ENCODE peak calls at places on chromosomes 11 and 22, in nine cellular contexts. One of them, this sample, is unnamed.

GRCh38 chr22:47806894-47807293 is 1044.4 kb downstream of the TBC1D22A start:
- DNase-seq in fibroblast of lung: no peak
- DNase-seq in HCT116: no peak
- DNase-seq in MM.1S: no peak
- DNase-seq in GM23338: no peak
- DNase-seq in hepatocyte: no peak
- DNase-seq in GM23248: no peak
- DNase-seq in neural progenitor cell: no peak
- DNase-seq in SK-N-MC: no peak
- DNase-seq in this sample: no peak

GRCh38 chr11:96708469-96708868 is 318.7 kb downstream of the JRKL start:
- DNase-seq in fibroblast of lung: no peak
- DNase-seq in HCT116: no peak
- DNase-seq in MM.1S: no peak
- DNase-seq in GM23338: no peak
- DNase-seq in hepatocyte: no peak
- DNase-seq in GM23248: no peak
- DNase-seq in neural progenitor cell: no peak
- DNase-seq in SK-N-MC: no peak
- DNase-seq in this sample: no peak

GRCh38 chr11:86934263-86934932 is 20.8 kb downstream of the FZD4 start:
- DNase-seq in fibroblast of lung: no peak
- DNase-seq in HCT116: no peak
- DNase-seq in MM.1S: no peak
- DNase-seq in GM23338: no peak
- DNase-seq in hepatocyte: no peak
- DNase-seq in GM23248: no peak
- DNase-seq in neural progenitor cell: no peak
- DNase-seq in SK-N-MC: no peak
- DNase-seq in this sample: no peak

GRCh38 chr22:32926600-32926999 is 125.1 kb downstream of the TIMP3 start:
- DNase-seq in fibroblast of lung: peak
- DNase-seq in HCT116: peak
- DNase-seq in MM.1S: peak
- DNase-seq in GM23338: peak
- DNase-seq in hepatocyte: peak
- DNase-seq in GM23248: peak
- DNase-seq in neural progenitor cell: peak
- DNase-seq in SK-N-MC: no peak
- DNase-seq in this sample: no peak

GRCh38 chr11:11521306-11522002 is 100.4 kb downstream of the GALNT18 start:
- DNase-seq in fibroblast of lung: no peak
- DNase-seq in HCT116: no peak
- DNase-seq in MM.1S: no peak
- DNase-seq in GM23338: no peak
- DNase-seq in hepatocyte: no peak
- DNase-seq in GM23248: no peak
- DNase-seq in neural progenitor cell: no peak
- DNase-seq in SK-N-MC: no peak
- DNase-seq in this sample: no peak

GRCh38 chr11:59176330-59176729 is 4.4 kb downstream of the DTX4 start:
- DNase-seq in fibroblast of lung: no peak
- DNase-seq in HCT116: no peak
- DNase-seq in MM.1S: no peak
- DNase-seq in GM23338: no peak
- DNase-seq in hepatocyte: no peak
- DNase-seq in GM23248: no peak
- DNase-seq in neural progenitor cell: no peak
- DNase-seq in SK-N-MC: no peak
- DNase-seq in this sample: no peak

GRCh38 chr11:79331251-79331901 is 109.5 kb downstream of the TENM4 start:
- DNase-seq in fibroblast of lung: no peak
- DNase-seq in HCT116: no peak
- DNase-seq in MM.1S: no peak
- DNase-seq in GM23338: peak
- DNase-seq in hepatocyte: no peak
- DNase-seq in GM23248: no peak
- DNase-seq in neural progenitor cell: peak
- DNase-seq in SK-N-MC: no peak
- DNase-seq in this sample: no peak

GRCh38 chr11:58958500-58958899 is 19.2 kb downstream of the GLYATL1 start:
- DNase-seq in fibroblast of lung: no peak
- DNase-seq in HCT116: peak
- DNase-seq in MM.1S: peak
- DNase-seq in GM23338: peak
- DNase-seq in hepatocyte: peak
- DNase-seq in GM23248: peak
- DNase-seq in neural progenitor cell: peak
- DNase-seq in SK-N-MC: no peak
- DNase-seq in this sample: no peak

GRCh38 chr11:39365809-39366436 is 2093.5 kb downstream of the LRRC4C start:
- DNase-seq in fibroblast of lung: peak
- DNase-seq in HCT116: no peak
- DNase-seq in MM.1S: no peak
- DNase-seq in GM23338: peak
- DNase-seq in hepatocyte: peak
- DNase-seq in GM23248: peak
- DNase-seq in neural progenitor cell: peak
- DNase-seq in SK-N-MC: no peak
- DNase-seq in this sample: no peak

GRCh38 chr11:1872267-1872985 is 19.3 kb downstream of the PRR33 start:
- DNase-seq in fibroblast of lung: no peak
- DNase-seq in HCT116: no peak
- DNase-seq in MM.1S: no peak
- DNase-seq in GM23338: no peak
- DNase-seq in hepatocyte: no peak
- DNase-seq in GM23248: no peak
- DNase-seq in neural progenitor cell: no peak
- DNase-seq in SK-N-MC: no peak
- DNase-seq in this sample: no peak

GRCh38 chr22:26444777-26445176 is 15.7 kb downstream of the ASPHD2 start:
- DNase-seq in fibroblast of lung: no peak
- DNase-seq in HCT116: no peak
- DNase-seq in MM.1S: no peak
- DNase-seq in GM23338: no peak
- DNase-seq in hepatocyte: peak
- DNase-seq in GM23248: no peak
- DNase-seq in neural progenitor cell: no peak
- DNase-seq in SK-N-MC: no peak
- DNase-seq in this sample: no peak

GRCh38 chr22:49979587-49980264 is 19.2 kb downstream of the PIM3 start:
- DNase-seq in fibroblast of lung: peak
- DNase-seq in HCT116: no peak
- DNase-seq in MM.1S: peak
- DNase-seq in GM23338: peak
- DNase-seq in hepatocyte: peak
- DNase-seq in GM23248: peak
- DNase-seq in neural progenitor cell: peak
- DNase-seq in SK-N-MC: no peak
- DNase-seq in this sample: no peak

GRCh38 chr11:57249384-57250319 is 12.6 kb upstream of the APLNR start:
- DNase-seq in fibroblast of lung: peak
- DNase-seq in HCT116: peak
- DNase-seq in MM.1S: peak
- DNase-seq in GM23338: peak
- DNase-seq in hepatocyte: peak
- DNase-seq in GM23248: peak
- DNase-seq in neural progenitor cell: peak
- DNase-seq in SK-N-MC: no peak
- DNase-seq in this sample: peak

GRCh38 chr11:62574363-62575057 is 819 bp upstream of the EEF1G start:
- DNase-seq in fibroblast of lung: no peak
- DNase-seq in HCT116: no peak
- DNase-seq in MM.1S: peak
- DNase-seq in GM23338: peak
- DNase-seq in hepatocyte: peak
- DNase-seq in GM23248: peak
- DNase-seq in neural progenitor cell: peak
- DNase-seq in SK-N-MC: no peak
- DNase-seq in this sample: no peak

GRCh38 chr22:32444068-32444467 is 20.2 kb downstream of the BPIFC start:
- DNase-seq in fibroblast of lung: no peak
- DNase-seq in HCT116: peak
- DNase-seq in MM.1S: peak
- DNase-seq in GM23338: peak
- DNase-seq in hepatocyte: peak
- DNase-seq in GM23248: no peak
- DNase-seq in neural progenitor cell: peak
- DNase-seq in SK-N-MC: no peak
- DNase-seq in this sample: no peak

GRCh38 chr11:83317757-83318548 is 31.8 kb upstream of the CCDC90B start:
- DNase-seq in fibroblast of lung: no peak
- DNase-seq in HCT116: no peak
- DNase-seq in MM.1S: no peak
- DNase-seq in GM23338: no peak
- DNase-seq in hepatocyte: no peak
- DNase-seq in GM23248: no peak
- DNase-seq in neural progenitor cell: no peak
- DNase-seq in SK-N-MC: no peak
- DNase-seq in this sample: no peak

GRCh38 chr11:62398011-62398994 is 20.5 kb upstream of the SCGB1A1 start:
- DNase-seq in fibroblast of lung: peak
- DNase-seq in HCT116: no peak
- DNase-seq in MM.1S: no peak
- DNase-seq in GM23338: no peak
- DNase-seq in hepatocyte: peak
- DNase-seq in GM23248: peak
- DNase-seq in neural progenitor cell: no peak
- DNase-seq in SK-N-MC: no peak
- DNase-seq in this sample: no peak

GRCh38 chr11:85946221-85946620 is 91.0 kb downstream of the CCDC83 start:
- DNase-seq in fibroblast of lung: no peak
- DNase-seq in HCT116: no peak
- DNase-seq in MM.1S: no peak
- DNase-seq in GM23338: no peak
- DNase-seq in hepatocyte: no peak
- DNase-seq in GM23248: peak
- DNase-seq in neural progenitor cell: no peak
- DNase-seq in SK-N-MC: no peak
- DNase-seq in this sample: no peak

GRCh38 chr11:92296138-92296515 is 71.5 kb downstream of the FAT3 start:
- DNase-seq in fibroblast of lung: peak
- DNase-seq in HCT116: no peak
- DNase-seq in MM.1S: no peak
- DNase-seq in GM23338: no peak
- DNase-seq in hepatocyte: no peak
- DNase-seq in GM23248: peak
- DNase-seq in neural progenitor cell: no peak
- DNase-seq in SK-N-MC: no peak
- DNase-seq in this sample: no peak

GRCh38 chr11:32434387-32435151 is 770 bp downstream of the WT1 start:
- DNase-seq in fibroblast of lung: no peak
- DNase-seq in HCT116: no peak
- DNase-seq in MM.1S: no peak
- DNase-seq in GM23338: peak
- DNase-seq in hepatocyte: no peak
- DNase-seq in GM23248: no peak
- DNase-seq in neural progenitor cell: peak
- DNase-seq in SK-N-MC: no peak
- DNase-seq in this sample: no peak
- TF ChIP-seq EZH2 in fibroblast of lung: peak
- TF ChIP-seq EZH2 in HCT116: no peak
- TF ChIP-seq EZH2 in MM.1S: no peak
- TF ChIP-seq EZH2 in GM23338: peak
- TF ChIP-seq EZH2 in hepatocyte: peak
- TF ChIP-seq EZH2 in GM23248: peak
- TF ChIP-seq EZH2 in neural progenitor cell: peak
- TF ChIP-seq EZH2 in SK-N-MC: no peak
- TF ChIP-seq EZH2 in this sample: peak

DNA sequence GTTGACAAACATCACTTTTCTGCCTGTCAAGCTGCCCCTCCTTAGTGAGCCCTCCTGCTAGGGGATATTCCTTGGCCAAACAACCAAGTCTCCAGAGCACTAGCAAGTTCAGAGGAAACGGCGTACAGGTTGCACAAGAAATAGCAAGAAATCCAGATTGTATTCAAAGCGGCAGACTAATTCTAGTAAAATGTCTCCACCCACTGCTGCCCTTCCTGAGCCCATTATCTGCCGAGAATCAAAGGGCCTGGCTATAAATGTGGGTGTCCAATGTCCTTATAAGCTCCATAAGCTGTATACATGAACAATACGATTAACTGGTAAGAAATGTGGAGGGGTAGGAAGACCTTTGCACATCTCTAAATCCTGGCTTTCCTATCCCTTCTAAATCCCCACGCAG is 44.0 kb upstream of the AKIP1 start:
- DNase-seq in fibroblast of lung: no peak
- DNase-seq in HCT116: no peak
- DNase-seq in MM.1S: no peak
- DNase-seq in GM23338: no peak
- DNase-seq in hepatocyte: peak
- DNase-seq in GM23248: peak
- DNase-seq in neural progenitor cell: no peak
- DNase-seq in SK-N-MC: no peak
- DNase-seq in this sample: no peak
- H3K4me3 ChIP-seq in fibroblast of lung: no peak
- H3K4me3 ChIP-seq in HCT116: no peak
- H3K4me3 ChIP-seq in MM.1S: no peak
- H3K4me3 ChIP-seq in GM23338: no peak
- H3K4me3 ChIP-seq in hepatocyte: no peak
- H3K4me3 ChIP-seq in GM23248: no peak
- H3K4me3 ChIP-seq in neural progenitor cell: no peak
- H3K4me3 ChIP-seq in SK-N-MC: no peak
- H3K4me3 ChIP-seq in this sample: no peak

DNA sequence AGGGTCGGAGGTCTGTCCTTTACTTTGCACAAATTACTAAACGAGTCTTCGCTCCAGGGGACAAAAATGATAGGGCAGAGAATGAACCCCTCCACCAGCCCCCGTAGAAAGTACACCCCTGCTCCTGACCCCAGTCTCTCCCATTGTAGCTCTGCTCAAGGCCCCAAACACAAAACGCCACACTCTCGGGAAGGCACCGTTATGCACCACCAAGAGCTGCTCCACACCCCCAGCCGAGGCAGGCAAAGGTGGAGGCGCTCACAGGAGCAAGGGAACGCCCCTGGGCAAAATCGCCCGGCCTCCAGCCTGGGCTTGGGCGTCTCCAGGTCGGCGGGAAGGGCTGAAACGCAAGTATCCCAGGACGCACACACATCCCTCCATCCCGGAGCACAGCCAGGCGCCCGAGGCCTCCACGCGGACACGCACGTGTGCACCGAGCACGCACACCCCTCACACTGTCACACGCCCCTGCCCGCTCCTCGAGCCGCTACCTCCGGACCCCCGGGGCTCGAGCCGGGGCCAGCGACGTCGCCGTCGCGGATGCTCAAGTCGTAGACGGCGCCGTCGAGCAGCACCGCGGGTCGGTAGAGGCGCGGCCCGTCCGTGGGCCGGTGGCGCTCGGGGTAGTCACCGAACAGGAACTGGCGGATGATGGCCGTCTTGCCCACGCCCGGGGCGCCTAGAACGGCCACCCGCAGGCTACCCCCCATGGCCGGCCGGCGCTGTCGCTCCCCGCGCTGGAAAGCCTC is 786 bp downstream of the RASL10A start:
- DNase-seq in fibroblast of lung: no peak
- DNase-seq in HCT116: no peak
- DNase-seq in MM.1S: no peak
- DNase-seq in GM23338: peak
- DNase-seq in hepatocyte: no peak
- DNase-seq in GM23248: peak
- DNase-seq in neural progenitor cell: peak
- DNase-seq in SK-N-MC: no peak
- DNase-seq in this sample: no peak
- TF ChIP-seq EZH2 in fibroblast of lung: peak
- TF ChIP-seq EZH2 in HCT116: no peak
- TF ChIP-seq EZH2 in MM.1S: no peak
- TF ChIP-seq EZH2 in GM23338: peak
- TF ChIP-seq EZH2 in hepatocyte: peak
- TF ChIP-seq EZH2 in GM23248: no peak
- TF ChIP-seq EZH2 in neural progenitor cell: peak
- TF ChIP-seq EZH2 in SK-N-MC: no peak
- TF ChIP-seq EZH2 in this sample: peak

GRCh38 chr11:74950374-74950969 is 1.4 kb downstream of the SPCS2 start:
- DNase-seq in fibroblast of lung: no peak
- DNase-seq in HCT116: no peak
- DNase-seq in MM.1S: peak
- DNase-seq in GM23338: no peak
- DNase-seq in hepatocyte: no peak
- DNase-seq in GM23248: no peak
- DNase-seq in neural progenitor cell: no peak
- DNase-seq in SK-N-MC: no peak
- DNase-seq in this sample: no peak
- H3K4me3 ChIP-seq in fibroblast of lung: peak
- H3K4me3 ChIP-seq in HCT116: peak
- H3K4me3 ChIP-seq in MM.1S: peak
- H3K4me3 ChIP-seq in GM23338: peak
- H3K4me3 ChIP-seq in hepatocyte: peak
- H3K4me3 ChIP-seq in GM23248: peak
- H3K4me3 ChIP-seq in neural progenitor cell: peak
- H3K4me3 ChIP-seq in SK-N-MC: peak
- H3K4me3 ChIP-seq in this sample: peak